ENCODE peak calls at places on chromosomes 11 and 22, in four cellular contexts. A is GM12891, V is HL-60, S is K562. M is an unnamed sample.

GRCh38 chr11:32479291-32479690 is 44.0 kb upstream of the WT1 start:
- DNase-seq in S (no peak), V (no peak), A (no peak), M (no peak)

GRCh38 chr11:17012712-17013547 is 1.3 kb downstream of the PLEKHA7 start:
- DNase-seq in V (no peak), A (no peak), S (no peak), M (no peak)

GRCh38 chr11:75706260-75706729 is 11.3 kb upstream of the MOGAT2 start:
- DNase-seq in S (peak), A (peak), V (peak), M (no peak)

GRCh38 chr11:76206327-76207081 is at the start of gene WNT11:
- DNase-seq in S (peak), A (no peak), V (no peak), M (no peak)

GRCh38 chr11:23789938-23790371 is 706.9 kb upstream of the LUZP2 start:
- DNase-seq in A (no peak), S (no peak), V (no peak), M (no peak)

GRCh38 chr11:14906614-14907392 is 14.8 kb upstream of the CYP2R1 start:
- DNase-seq in S (no peak), V (no peak), A (no peak), M (no peak)

GRCh38 chr22:49570032-49570848 is 257.4 kb downstream of the BRD1 start:
- DNase-seq in A (no peak), S (no peak), V (no peak), M (no peak)

GRCh38 chr11:36702330-36703054 is 104.5 kb upstream of the RAG2 start:
- DNase-seq in S (peak), V (peak), A (peak), M (peak)

GRCh38 chr11:13440100-13440855 is 22.7 kb downstream of the BTBD10 start:
- DNase-seq in V (no peak), S (no peak), A (no peak), M (no peak)

GRCh38 chr11:18203723-18204122 is 31.1 kb downstream of the MRGPRX4 start:
- DNase-seq in A (peak), S (peak), V (no peak), M (no peak)

GRCh38 chr11:64120951-64121569 is 44.9 kb downstream of the MACROD1 start:
- DNase-seq in A (no peak), V (no peak), S (no peak), M (no peak)
- TF ChIP-seq SPI1 in A (no peak), V (no peak), S (no peak), M (no peak)

DNA sequence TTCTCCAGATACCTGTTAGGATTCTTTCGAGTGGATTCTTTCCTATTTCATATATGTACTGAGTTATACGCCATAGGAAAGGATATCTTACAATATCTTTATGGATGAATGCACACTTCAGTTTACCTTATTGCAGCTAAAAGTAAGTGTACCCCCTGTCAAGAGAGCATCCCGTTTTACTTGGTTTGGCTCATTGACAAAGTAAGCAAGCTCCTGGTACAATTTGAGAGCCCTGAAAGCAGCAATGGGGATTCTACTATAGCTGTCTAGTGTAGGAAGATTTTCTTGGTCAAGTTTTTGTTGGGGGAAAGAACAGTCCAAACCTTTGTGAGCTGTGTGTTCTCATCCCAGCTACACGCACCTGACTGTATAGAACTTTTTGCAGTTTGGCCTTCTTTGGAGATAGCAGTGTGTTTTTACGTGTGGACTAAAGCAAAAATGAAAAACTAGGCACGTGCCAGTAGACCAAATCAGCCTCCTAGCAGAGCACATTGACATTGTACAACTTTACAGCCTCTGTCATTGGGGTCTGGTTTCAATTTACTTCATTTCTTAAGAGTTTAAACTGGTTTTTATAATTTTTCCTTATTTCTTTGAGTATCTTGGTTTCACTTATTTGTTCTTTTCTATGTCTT is 44.0 kb downstream of the PPP6R3 start:
- DNase-seq in S (no peak), A (no peak), V (no peak), M (no peak)
- TF ChIP-seq SPI1 in S (no peak), A (no peak), V (no peak), M (no peak)

GRCh38 chr22:45344339-45344738 is 34.6 kb downstream of the FAM118A start:
- DNase-seq in A (no peak), V (no peak), S (no peak), M (no peak)

GRCh38 chr22:45340323-45340722 is 30.6 kb downstream of the FAM118A start:
- DNase-seq in V (no peak), A (no peak), S (no peak), M (no peak)

GRCh38 chr22:45338795-45339194 is 29.1 kb downstream of the FAM118A start:
- DNase-seq in V (no peak), A (no peak), S (no peak), M (no peak)

GRCh38 chr22:45343143-45343542 is 33.4 kb downstream of the FAM118A start:
- DNase-seq in S (no peak), A (no peak), V (no peak), M (no peak)

DNA sequence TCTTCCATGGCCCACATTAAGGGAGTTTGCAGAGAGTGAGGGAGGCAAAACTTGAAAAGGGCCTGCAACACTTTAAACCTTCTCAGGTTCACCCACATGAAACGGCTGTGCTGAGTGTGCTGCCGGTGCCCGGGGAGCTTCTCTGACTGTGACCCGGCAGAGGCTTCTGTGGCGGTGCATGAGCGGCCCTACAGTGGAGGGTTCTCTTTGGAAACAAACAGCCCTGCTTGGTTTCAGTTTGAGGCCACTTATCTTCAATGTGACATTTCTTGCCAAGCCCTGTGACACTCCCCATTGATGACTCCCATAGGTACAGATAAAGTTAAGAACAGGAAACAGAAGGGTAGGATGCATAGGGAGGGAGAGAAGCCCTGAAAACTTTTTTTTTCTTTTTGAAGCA is 31.8 kb downstream of the FAM118A start:
- DNase-seq in S (no peak), V (no peak), A (no peak), M (no peak)
- TF ChIP-seq SPI1 in S (no peak), V (no peak), A (no peak), M (no peak)

GRCh38 chr11:68843703-68844312 is 2.1 kb upstream of the CPT1A start:
- DNase-seq in A (peak), S (no peak), V (peak), M (no peak)
- TF ChIP-seq SPI1 in A (no peak), S (no peak), V (peak), M (peak)

DNA sequence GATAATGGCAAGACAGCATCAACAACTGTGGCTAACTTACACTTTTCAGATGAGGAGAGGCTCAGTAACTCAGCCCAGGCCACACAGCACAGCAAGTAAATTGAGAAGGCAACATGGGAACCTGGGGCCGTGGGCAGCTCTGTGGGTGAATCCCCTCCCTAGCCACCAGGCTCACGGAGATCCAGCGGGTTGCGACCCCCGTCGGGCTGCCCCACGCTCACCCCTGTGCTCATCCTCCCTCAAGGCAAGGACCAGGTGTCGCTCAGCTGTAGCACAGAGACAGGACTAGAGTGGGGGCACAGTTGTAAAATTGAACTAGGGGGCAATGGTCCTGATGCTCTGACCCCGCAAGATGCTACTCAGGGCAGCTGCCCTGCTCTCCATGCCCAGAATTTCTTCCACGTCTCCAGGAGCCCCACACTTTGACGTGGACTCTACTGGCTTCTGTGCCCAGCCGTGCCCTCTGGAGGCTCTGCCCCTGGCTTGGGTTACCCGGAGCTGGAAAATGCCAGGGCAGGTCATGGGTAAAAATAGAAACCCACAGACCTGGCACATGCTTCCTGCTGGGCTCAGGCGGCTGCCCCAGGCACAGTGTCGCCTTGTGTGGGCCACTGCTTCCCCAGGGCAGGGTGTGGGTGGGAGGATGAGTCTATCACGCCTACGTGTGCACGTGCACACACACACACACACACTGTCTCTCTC is 9.0 kb downstream of the TUBA8 start:
- DNase-seq in A (no peak), S (no peak), V (no peak), M (no peak)
- TF ChIP-seq SPI1 in A (no peak), S (no peak), V (no peak), M (no peak)

GRCh38 chr11:127106938-127107337 is 106.4 kb upstream of the KIRREL3 start:
- DNase-seq in S (no peak), V (no peak), A (no peak), M (no peak)

GRCh38 chr11:127106142-127106541 is 105.6 kb upstream of the KIRREL3 start:
- DNase-seq in S (no peak), V (no peak), A (no peak), M (no peak)

GRCh38 chr11:127108838-127109237 is 108.3 kb upstream of the KIRREL3 start:
- DNase-seq in V (no peak), S (no peak), A (no peak), M (no peak)

GRCh38 chr11:127105578-127105977 is 105.0 kb upstream of the KIRREL3 start:
- DNase-seq in V (no peak), A (no peak), S (no peak), M (no peak)

DNA sequence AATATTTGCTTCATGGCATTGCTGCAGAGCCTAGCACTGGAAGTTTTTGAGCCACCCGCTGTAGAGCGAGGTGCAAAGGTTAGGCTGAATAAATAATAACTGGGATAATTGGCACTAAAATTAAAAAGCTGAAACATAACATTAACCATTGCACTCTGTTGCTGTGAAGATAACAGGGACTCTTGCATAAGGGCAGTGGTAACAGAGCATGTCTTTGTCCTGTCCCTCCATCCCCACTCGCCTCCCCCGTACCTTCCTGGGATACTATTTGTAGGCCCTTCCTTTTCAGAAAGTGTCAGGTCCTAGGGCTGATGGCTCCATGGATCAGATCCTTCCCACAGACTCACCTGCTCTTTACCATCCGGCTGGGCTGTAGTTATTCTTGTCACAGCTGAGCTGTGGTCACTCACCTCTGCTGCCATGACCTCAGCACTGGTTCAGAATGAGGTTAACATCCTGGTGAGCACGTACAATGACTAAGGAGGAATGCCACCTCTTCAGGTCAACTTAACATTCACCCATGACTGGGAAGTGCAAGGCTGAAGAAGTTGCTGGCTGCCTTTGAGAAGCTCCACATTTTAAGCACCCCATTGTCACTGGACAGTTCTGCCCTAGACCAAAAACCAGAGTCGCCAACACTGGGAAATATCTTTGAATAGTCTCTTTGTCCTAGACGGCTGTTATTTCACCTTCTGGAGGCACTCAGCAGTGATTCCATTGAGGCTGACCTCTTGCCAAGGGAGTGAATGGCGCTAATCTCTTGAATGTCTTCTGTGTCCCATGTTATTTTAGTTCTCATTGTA is 103.2 kb upstream of the KIRREL3 start:
- DNase-seq in S (no peak), V (no peak), A (no peak), M (no peak)
- TF ChIP-seq SPI1 in S (no peak), V (no peak), A (no peak), M (no peak)

DNA sequence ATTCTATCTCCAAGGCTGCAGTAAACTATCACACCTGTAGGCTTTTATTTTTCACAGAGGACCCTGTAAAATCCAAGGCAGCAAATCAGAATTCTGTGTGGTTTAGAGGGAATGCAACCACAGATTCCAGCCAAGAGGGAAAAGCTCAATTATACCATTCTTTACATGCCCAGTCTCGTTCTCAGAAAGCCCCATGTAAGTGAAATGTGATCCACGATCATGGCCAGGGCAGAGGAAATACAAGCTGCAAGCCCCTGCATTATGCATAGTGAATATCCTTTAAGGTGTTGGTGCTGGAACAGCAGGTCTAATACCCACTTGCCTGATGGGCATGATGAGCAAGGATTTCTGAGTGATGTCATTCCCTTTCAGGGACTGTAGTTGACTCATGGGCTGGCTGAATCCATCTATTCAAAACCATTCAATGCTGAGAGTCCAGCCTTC is 198.7 kb upstream of the MTMR2 start:
- DNase-seq in V (no peak), S (no peak), A (no peak), M (no peak)
- TF ChIP-seq SPI1 in V (no peak), S (no peak), A (no peak), M (no peak)

GRCh38 chr11:65310215-65310614 is 4.5 kb upstream of the CDC42EP2 start:
- DNase-seq in S (no peak), V (no peak), A (no peak), M (no peak)

GRCh38 chr11:65311197-65311631 is 3.5 kb upstream of the CDC42EP2 start:
- DNase-seq in S (no peak), A (no peak), V (no peak), M (no peak)

GRCh38 chr11:65308281-65308891 is 6.3 kb upstream of the CDC42EP2 start:
- DNase-seq in V (no peak), A (no peak), S (no peak), M (no peak)

GRCh38 chr11:65309006-65309405 is 5.7 kb upstream of the CDC42EP2 start:
- DNase-seq in A (no peak), V (no peak), S (no peak), M (no peak)

GRCh38 chr11:65310756-65311155 is 3.9 kb upstream of the CDC42EP2 start:
- DNase-seq in V (no peak), S (no peak), A (no peak), M (no peak)
- TF ChIP-seq SPI1 in V (no peak), S (no peak), A (no peak), M (no peak)